ENCODE peak calls at places on chromosomes 4 and X, in ten cellular contexts. Z, G, Q, Y, T, I, P, H, X and R are unnamed samples.

GRCh38 chrX:30786374-30786773 is 102.7 kb downstream of the TAB3 start:
- DNase-seq in Z (no peak), G (no peak), Q (no peak), Y (no peak), T (no peak), I (no peak), P (no peak), H (no peak), X (no peak), R (no peak)

GRCh38 chr4:91226838-91227237 is 1076.9 kb upstream of the GRID2 start:
- DNase-seq in Z (no peak), G (no peak), Q (no peak), Y (no peak), T (no peak), I (no peak), P (no peak), H (no peak), X (no peak), R (no peak)

GRCh38 chr4:40455340-40455902 is 120.3 kb downstream of the CHRNA9 start:
- DNase-seq in Z (no peak), G (no peak), Q (no peak), Y (no peak), T (no peak), I (no peak), P (no peak), H (no peak), X (no peak), R (no peak)

GRCh38 chrX:479273-479981 is 92.7 kb upstream of the PPP2R3B start:
- DNase-seq in Z (no peak), G (no peak), Q (no peak), Y (no peak), T (peak), I (no peak), P (no peak), H (no peak), X (no peak), R (no peak)

GRCh38 chr4:143294310-143294709 is 42.4 kb upstream of the GAB1 start:
- DNase-seq in Z (no peak), G (no peak), Q (peak), Y (no peak), T (no peak), I (peak), P (peak), H (peak), X (peak), R (peak)

GRCh38 chr4:1196421-1197183 is 24.2 kb upstream of the SPON2 start:
- DNase-seq in Z (no peak), G (no peak), Q (peak), Y (no peak), T (no peak), I (no peak), P (no peak), H (peak), X (no peak), R (peak)

GRCh38 chrX:148929686-148930085 is 429.3 kb downstream of the AFF2 start:
- DNase-seq in Z (no peak), G (no peak), Q (no peak), Y (no peak), T (no peak), I (no peak), P (no peak), H (no peak), X (no peak), R (no peak)

GRCh38 chrX:17732138-17732783 is 5.0 kb upstream of the SCML1 start:
- DNase-seq in Z (no peak), G (no peak), Q (no peak), Y (no peak), T (no peak), I (no peak), P (no peak), H (no peak), X (no peak), R (no peak)

GRCh38 chr4:8765084-8765483 is 106.6 kb downstream of the HMX1 start:
- DNase-seq in Z (no peak), G (no peak), Q (no peak), Y (no peak), T (peak), I (no peak), P (no peak), H (peak), X (peak), R (no peak)

GRCh38 chr4:138090145-138090917 is 151.8 kb downstream of the SLC7A11 start:
- DNase-seq in Z (peak), G (peak), Q (peak), Y (no peak), T (no peak), I (peak), P (no peak), H (peak), X (no peak), R (peak)

GRCh38 chrX:108271397-108271787 is 166.8 kb downstream of the COL4A6 start:
- DNase-seq in Z (no peak), G (no peak), Q (no peak), Y (no peak), T (no peak), I (no peak), P (no peak), H (no peak), X (no peak), R (no peak)

GRCh38 chrX:72297953-72298730 is 7.6 kb downstream of the CITED1 start:
- DNase-seq in Z (peak), G (no peak), Q (no peak), Y (no peak), T (no peak), I (no peak), P (no peak), H (no peak), X (no peak), R (no peak)

GRCh38 chrX:27236681-27237080 is 226.5 kb downstream of the PPP4R3C start:
- DNase-seq in Z (no peak), G (no peak), Q (no peak), Y (no peak), T (no peak), I (no peak), P (no peak), H (no peak), X (no peak), R (no peak)

GRCh38 chr4:84470204-84470785 is 28.8 kb downstream of the NKX6-1 start:
- DNase-seq in Z (no peak), G (no peak), Q (no peak), Y (no peak), T (no peak), I (no peak), P (no peak), H (no peak), X (no peak), R (no peak)

GRCh38 chr4:144667500-144667899 is 21.5 kb downstream of the HHIP start:
- DNase-seq in Z (no peak), G (no peak), Q (no peak), Y (no peak), T (no peak), I (no peak), P (no peak), H (no peak), X (no peak), R (no peak)

GRCh38 chr4:167940217-167940616 is 152.1 kb upstream of the ANXA10 start:
- DNase-seq in Z (no peak), G (no peak), Q (no peak), Y (no peak), T (no peak), I (no peak), P (no peak), H (no peak), X (no peak), R (no peak)

GRCh38 chrX:145630081-145630480 is 187.5 kb upstream of the SLITRK2 start:
- DNase-seq in Z (no peak), G (no peak), Q (no peak), Y (no peak), T (peak), I (no peak), P (no peak), H (no peak), X (no peak), R (no peak)

GRCh38 chr4:155134136-155134535 is 74.3 kb upstream of the NPY2R start:
- DNase-seq in Z (no peak), G (no peak), Q (no peak), Y (no peak), T (no peak), I (no peak), P (no peak), H (no peak), X (no peak), R (no peak)

GRCh38 chr4:155759372-155760252 is 791 bp downstream of the GUCY1B1 start:
- DNase-seq in Z (peak), G (no peak), Q (no peak), Y (no peak), T (peak), I (peak), P (no peak), H (peak), X (peak), R (peak)

GRCh38 chrX:129717902-129718301 is 20.9 kb upstream of the XPNPEP2 start:
- DNase-seq in Z (no peak), G (no peak), Q (no peak), Y (no peak), T (no peak), I (no peak), P (no peak), H (no peak), X (no peak), R (no peak)

GRCh38 chr4:15164571-15164970 is 162.3 kb downstream of the CPEB2 start:
- DNase-seq in Z (no peak), G (no peak), Q (no peak), Y (no peak), T (no peak), I (no peak), P (no peak), H (no peak), X (no peak), R (no peak)

GRCh38 chr4:81407726-81408125 is 64.0 kb downstream of the RASGEF1B start:
- DNase-seq in Z (no peak), G (no peak), Q (no peak), Y (no peak), T (no peak), I (no peak), P (no peak), H (no peak), X (no peak), R (no peak)

GRCh38 chr4:120506536-120506935 is 416.0 kb downstream of the PRDM5 start:
- DNase-seq in Z (no peak), G (no peak), Q (no peak), Y (no peak), T (no peak), I (no peak), P (no peak), H (no peak), X (no peak), R (no peak)

GRCh38 chrX:82412851-82413250 is 1095.2 kb upstream of the POU3F4 start:
- DNase-seq in Z (no peak), G (no peak), Q (no peak), Y (no peak), T (no peak), I (no peak), P (no peak), H (no peak), X (no peak), R (no peak)

GRCh38 chrX:9141496-9141895 is 107.6 kb upstream of the FAM9B start:
- DNase-seq in Z (no peak), G (no peak), Q (no peak), Y (no peak), T (no peak), I (no peak), P (no peak), H (no peak), X (no peak), R (no peak)

GRCh38 chr4:104494822-104495559 is at the start of gene CXXC4:
- DNase-seq in Z (peak), G (no peak), Q (peak), Y (peak), T (peak), I (peak), P (no peak), H (peak), X (peak), R (peak)

GRCh38 chr4:61204353-61204752 is 4.2 kb downstream of the ADGRL3 start:
- DNase-seq in Z (no peak), G (no peak), Q (no peak), Y (no peak), T (no peak), I (no peak), P (no peak), H (no peak), X (no peak), R (no peak)

GRCh38 chr4:107760281-107760947 is 40.4 kb upstream of the PAPSS1 start:
- DNase-seq in Z (no peak), G (no peak), Q (no peak), Y (no peak), T (no peak), I (peak), P (no peak), H (no peak), X (no peak), R (peak)

GRCh38 chr4:85756938-85757337 is 282.0 kb downstream of the ARHGAP24 start:
- DNase-seq in Z (peak), G (no peak), Q (no peak), Y (no peak), T (no peak), I (no peak), P (no peak), H (no peak), X (no peak), R (no peak)

GRCh38 chrX:130974323-130974722 is 71.3 kb upstream of the ENOX2 start:
- DNase-seq in Z (no peak), G (no peak), Q (no peak), Y (no peak), T (no peak), I (no peak), P (no peak), H (no peak), X (no peak), R (no peak)

GRCh38 chrX:24347871-24348270 is 12.6 kb upstream of the SUPT20HL1 start:
- DNase-seq in Z (no peak), G (no peak), Q (no peak), Y (no peak), T (no peak), I (no peak), P (no peak), H (no peak), X (no peak), R (no peak)

GRCh38 chr4:99536148-99536728 is 25.4 kb downstream of the C4orf17 start:
- DNase-seq in Z (no peak), G (no peak), Q (no peak), Y (no peak), T (no peak), I (no peak), P (no peak), H (no peak), X (no peak), R (no peak)

GRCh38 chrX:45517090-45517973 is 316.7 kb upstream of the DIPK2B start:
- DNase-seq in Z (no peak), G (no peak), Q (no peak), Y (no peak), T (no peak), I (no peak), P (no peak), H (no peak), X (no peak), R (no peak)

GRCh38 chrX:134452591-134452990 is 7.4 kb upstream of the HPRT1 start:
- DNase-seq in Z (no peak), G (no peak), Q (no peak), Y (no peak), T (no peak), I (no peak), P (no peak), H (no peak), X (no peak), R (no peak)

GRCh38 chr4:89752932-89753598 is 83.9 kb downstream of the SNCA start:
- DNase-seq in Z (no peak), G (no peak), Q (no peak), Y (no peak), T (no peak), I (no peak), P (no peak), H (peak), X (no peak), R (no peak)

GRCh38 chr4:112651641-112652040 is 14.7 kb downstream of the LARP7 start:
- DNase-seq in Z (no peak), G (no peak), Q (no peak), Y (no peak), T (no peak), I (no peak), P (no peak), H (no peak), X (no peak), R (no peak)

GRCh38 chr4:112652216-112652615 is 15.3 kb downstream of the LARP7 start:
- DNase-seq in Z (no peak), G (no peak), Q (no peak), Y (peak), T (no peak), I (no peak), P (no peak), H (no peak), X (no peak), R (no peak)

GRCh38 chr4:112650332-112650731 is 13.4 kb downstream of the LARP7 start:
- DNase-seq in Z (no peak), G (no peak), Q (no peak), Y (no peak), T (no peak), I (no peak), P (no peak), H (no peak), X (no peak), R (no peak)

DNA sequence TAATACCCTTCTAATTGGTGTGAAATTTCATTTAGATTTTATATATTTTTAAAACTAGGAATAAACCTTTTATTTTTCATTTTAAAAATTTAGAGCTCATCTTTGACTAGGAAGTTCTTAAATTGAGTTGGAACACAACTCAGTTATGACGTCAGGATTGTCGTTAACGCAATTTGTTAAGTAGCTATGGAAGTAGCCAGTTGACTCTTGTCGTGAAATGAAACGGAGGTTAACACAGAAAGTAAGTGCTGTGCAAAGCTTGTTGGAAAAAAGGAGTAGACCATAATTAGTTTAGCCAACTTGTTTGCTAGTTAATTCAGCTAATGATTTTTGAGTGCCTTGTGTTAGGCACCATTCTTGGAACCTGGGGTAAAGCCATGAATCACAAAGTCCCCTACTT is 18.3 kb downstream of the LARP7 start:
- DNase-seq in Z (no peak), G (no peak), Q (no peak), Y (no peak), T (no peak), I (no peak), P (no peak), H (no peak), X (no peak), R (no peak)
- H3K27ac ChIP-seq in Z (no peak), G (no peak), Q (no peak), Y (peak), T (no peak), I (no peak), P (no peak), H (no peak), X (no peak), R (no peak)

GRCh38 chr4:140240237-140240636 is 86.3 kb upstream of the MAML3 start:
- DNase-seq in Z (no peak), G (no peak), Q (no peak), Y (no peak), T (no peak), I (no peak), P (no peak), H (no peak), X (no peak), R (no peak)

GRCh38 chr4:140246216-140246615 is 92.2 kb upstream of the MAML3 start:
- DNase-seq in Z (no peak), G (no peak), Q (no peak), Y (no peak), T (no peak), I (no peak), P (no peak), H (no peak), X (no peak), R (no peak)

GRCh38 chr4:140242357-140243284 is 88.6 kb upstream of the MAML3 start:
- DNase-seq in Z (no peak), G (no peak), Q (no peak), Y (no peak), T (no peak), I (peak), P (no peak), H (no peak), X (no peak), R (no peak)

GRCh38 chr4:140244328-140244727 is 90.3 kb upstream of the MAML3 start:
- DNase-seq in Z (no peak), G (no peak), Q (no peak), Y (no peak), T (no peak), I (no peak), P (no peak), H (no peak), X (no peak), R (no peak)

DNA sequence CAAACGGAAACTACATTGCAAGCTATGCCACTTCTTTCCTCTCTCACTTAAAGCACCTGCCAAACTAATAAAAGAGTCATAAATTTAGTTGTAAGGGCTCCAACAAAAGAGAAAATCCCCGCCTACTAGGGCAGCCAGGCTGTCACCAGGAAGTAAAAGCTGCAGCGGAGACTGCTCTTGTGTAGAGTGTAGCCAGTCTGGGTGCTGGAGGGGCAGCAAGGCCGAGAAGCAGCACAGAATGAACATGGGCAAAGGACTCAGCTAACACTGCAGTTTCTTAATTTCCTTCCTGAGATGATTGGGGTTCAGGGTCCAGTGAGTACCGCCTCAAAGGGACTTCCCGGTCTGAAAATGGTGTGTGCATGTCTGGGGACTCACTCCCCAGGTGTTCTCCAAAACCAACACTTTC is 89.4 kb upstream of the MAML3 start:
- DNase-seq in Z (no peak), G (peak), Q (peak), Y (no peak), T (peak), I (peak), P (no peak), H (no peak), X (no peak), R (peak)
- TF ChIP-seq POLR2A in Z (no peak), G (no peak), Q (no peak), Y (no peak), T (no peak), I (peak), P (no peak), H (peak), X (no peak), R (no peak)

DNA sequence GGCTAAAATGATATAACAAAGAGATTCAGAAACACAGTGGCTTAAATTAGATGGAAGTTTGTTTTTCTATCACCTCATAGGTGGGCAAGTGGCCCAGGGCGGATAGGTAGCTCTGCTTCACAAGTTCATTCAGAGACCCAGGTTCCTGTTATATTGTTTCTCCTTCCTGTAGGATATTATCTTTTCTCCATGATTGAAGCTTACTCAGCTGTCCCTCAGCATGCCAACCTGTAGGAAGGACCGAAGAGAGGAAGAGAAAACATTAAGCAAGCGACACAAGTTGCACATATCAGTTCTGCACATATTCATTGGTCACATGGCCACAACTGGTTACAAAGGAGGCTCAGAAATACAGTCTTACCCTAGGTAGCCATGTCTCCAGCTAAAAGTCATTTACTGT is 6.9 kb downstream of the KLHL5 start:
- DNase-seq in Z (no peak), G (no peak), Q (no peak), Y (no peak), T (no peak), I (no peak), P (no peak), H (no peak), X (no peak), R (no peak)
- TF ChIP-seq POLR2AphosphoS5 in Z (no peak), G (no peak), Q (no peak), Y (no peak), T (no peak), I (no peak), P (no peak), H (no peak), X (no peak), R (no peak)

DNA sequence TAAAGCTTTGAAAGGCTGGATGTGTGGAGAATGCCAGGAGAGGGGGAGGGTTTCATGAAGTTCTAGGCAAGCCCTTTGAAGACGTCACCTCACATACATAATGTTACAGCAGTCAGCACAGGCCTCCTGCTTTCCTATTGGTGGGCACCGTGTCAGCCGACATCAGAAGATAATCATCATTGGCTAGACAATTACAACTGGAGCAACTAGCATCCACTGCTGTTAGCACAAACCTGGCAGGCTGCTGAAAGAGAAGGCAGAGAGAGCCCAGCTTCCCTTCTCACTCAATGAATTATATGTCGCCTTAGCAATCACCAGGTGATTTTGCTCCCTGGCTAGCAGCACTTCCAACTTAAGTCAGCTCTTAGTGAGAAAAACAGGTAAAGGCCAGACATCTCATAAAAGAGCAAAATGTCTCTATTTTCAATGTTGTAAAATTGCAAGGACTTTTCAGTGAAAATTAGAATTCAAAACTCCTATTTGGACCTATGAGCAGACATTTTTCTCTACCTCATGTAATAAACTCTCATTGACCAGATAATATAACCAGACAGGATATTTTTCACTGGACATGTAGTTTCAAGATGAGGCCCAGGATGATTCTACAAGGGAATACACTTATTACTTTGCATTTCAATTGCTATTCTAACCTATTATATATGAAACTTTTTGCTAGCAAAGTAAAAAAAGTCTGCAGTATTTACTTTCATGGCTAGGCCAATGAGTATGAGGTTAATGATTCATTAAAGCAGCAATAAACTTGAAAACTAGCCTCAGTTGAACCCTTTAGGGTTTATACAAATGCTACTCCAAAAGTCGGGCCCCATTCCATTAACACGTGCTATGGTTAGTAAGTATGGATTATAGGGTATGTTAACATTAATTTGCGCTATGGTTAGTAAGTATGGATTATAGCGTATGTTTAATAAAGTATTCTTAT is 4.3 kb downstream of the ELOVL6 start:
- DNase-seq in Z (peak), G (peak), Q (peak), Y (peak), T (peak), I (peak), P (no peak), H (peak), X (no peak), R (peak)
- H3K27ac ChIP-seq in Z (peak), G (peak), Q (no peak), Y (no peak), T (no peak), I (peak), P (peak), H (peak), X (no peak), R (peak)